ENCODE peak calls at places on chromosomes 7 and 10, in ten cellular contexts. One of them, this sample, is unnamed.

GRCh38 chr10:132223156-132223590 is 36.4 kb downstream of the DPYSL4 start:
- DNase-seq in HCT116: peak
- DNase-seq in HepG2: peak
- DNase-seq in IMR-90: peak
- DNase-seq in foreskin fibroblast: peak
- DNase-seq in bronchial epithelial cell: peak
- DNase-seq in NB4: peak
- DNase-seq in NT2/D1: peak
- DNase-seq in OCI-LY7: peak
- DNase-seq in transverse colon: peak
- DNase-seq in this sample: peak

GRCh38 chr10:133312016-133312768 is 3.5 kb downstream of the ZNF511 start:
- DNase-seq in foreskin fibroblast: no peak
- DNase-seq in HepG2: no peak
- DNase-seq in NB4: no peak
- DNase-seq in OCI-LY7: no peak
- DNase-seq in IMR-90: no peak
- DNase-seq in transverse colon: no peak
- DNase-seq in HCT116: no peak
- DNase-seq in NT2/D1: no peak
- DNase-seq in bronchial epithelial cell: no peak
- DNase-seq in this sample: no peak

GRCh38 chr10:124671486-124672075 is 72.6 kb downstream of the FAM53B start:
- DNase-seq in transverse colon: no peak
- DNase-seq in OCI-LY7: no peak
- DNase-seq in NB4: peak
- DNase-seq in HCT116: peak
- DNase-seq in IMR-90: no peak
- DNase-seq in HepG2: peak
- DNase-seq in bronchial epithelial cell: peak
- DNase-seq in NT2/D1: no peak
- DNase-seq in foreskin fibroblast: peak
- DNase-seq in this sample: no peak

GRCh38 chr7:102063736-102064135 is 222.9 kb upstream of the SH2B2 start:
- DNase-seq in IMR-90: peak
- DNase-seq in bronchial epithelial cell: peak
- DNase-seq in NB4: no peak
- DNase-seq in NT2/D1: peak
- DNase-seq in OCI-LY7: no peak
- DNase-seq in HepG2: no peak
- DNase-seq in HCT116: peak
- DNase-seq in foreskin fibroblast: peak
- DNase-seq in transverse colon: peak
- DNase-seq in this sample: peak

GRCh38 chr7:44936322-44936721 is 42.5 kb downstream of the MYO1G start:
- DNase-seq in OCI-LY7: no peak
- DNase-seq in NB4: peak
- DNase-seq in HCT116: no peak
- DNase-seq in IMR-90: no peak
- DNase-seq in bronchial epithelial cell: no peak
- DNase-seq in NT2/D1: no peak
- DNase-seq in HepG2: no peak
- DNase-seq in foreskin fibroblast: no peak
- DNase-seq in transverse colon: no peak
- DNase-seq in this sample: no peak

GRCh38 chr10:13705526-13706169 is 118.9 kb downstream of the PRPF18 start:
- DNase-seq in HepG2: no peak
- DNase-seq in HCT116: no peak
- DNase-seq in IMR-90: no peak
- DNase-seq in OCI-LY7: no peak
- DNase-seq in transverse colon: no peak
- DNase-seq in bronchial epithelial cell: no peak
- DNase-seq in NT2/D1: no peak
- DNase-seq in foreskin fibroblast: no peak
- DNase-seq in NB4: no peak
- DNase-seq in this sample: no peak

GRCh38 chr10:34570887-34571286 is 244.2 kb downstream of the PARD3 start:
- DNase-seq in transverse colon: no peak
- DNase-seq in bronchial epithelial cell: no peak
- DNase-seq in OCI-LY7: no peak
- DNase-seq in IMR-90: no peak
- DNase-seq in foreskin fibroblast: no peak
- DNase-seq in NT2/D1: no peak
- DNase-seq in NB4: no peak
- DNase-seq in HCT116: no peak
- DNase-seq in HepG2: no peak
- DNase-seq in this sample: no peak

GRCh38 chr10:33199731-33200130 is 134.7 kb downstream of the NRP1 start:
- DNase-seq in bronchial epithelial cell: no peak
- DNase-seq in transverse colon: no peak
- DNase-seq in foreskin fibroblast: peak
- DNase-seq in OCI-LY7: no peak
- DNase-seq in HCT116: no peak
- DNase-seq in HepG2: no peak
- DNase-seq in NB4: no peak
- DNase-seq in NT2/D1: no peak
- DNase-seq in IMR-90: peak
- DNase-seq in this sample: no peak

GRCh38 chr7:24972166-24972477 is 7.9 kb downstream of the OSBPL3 start:
- DNase-seq in HepG2: no peak
- DNase-seq in IMR-90: no peak
- DNase-seq in bronchial epithelial cell: no peak
- DNase-seq in transverse colon: no peak
- DNase-seq in HCT116: no peak
- DNase-seq in OCI-LY7: no peak
- DNase-seq in foreskin fibroblast: no peak
- DNase-seq in NT2/D1: no peak
- DNase-seq in NB4: no peak
- DNase-seq in this sample: no peak
- H3K4me3 ChIP-seq in HepG2: no peak
- H3K4me3 ChIP-seq in IMR-90: no peak
- H3K4me3 ChIP-seq in bronchial epithelial cell: no peak
- H3K4me3 ChIP-seq in transverse colon: no peak
- H3K4me3 ChIP-seq in HCT116: peak
- H3K4me3 ChIP-seq in OCI-LY7: no peak
- H3K4me3 ChIP-seq in foreskin fibroblast: no peak
- H3K4me3 ChIP-seq in NT2/D1: no peak
- H3K4me3 ChIP-seq in NB4: no peak
- H3K4me3 ChIP-seq in this sample: no peak

GRCh38 chr7:33873518-33873917 is 31.8 kb upstream of the BMPER start:
- DNase-seq in HepG2: no peak
- DNase-seq in HCT116: no peak
- DNase-seq in foreskin fibroblast: peak
- DNase-seq in bronchial epithelial cell: no peak
- DNase-seq in transverse colon: no peak
- DNase-seq in NB4: no peak
- DNase-seq in OCI-LY7: no peak
- DNase-seq in IMR-90: no peak
- DNase-seq in NT2/D1: peak
- DNase-seq in this sample: no peak

GRCh38 chr7:33874943-33875342 is 30.4 kb upstream of the BMPER start:
- DNase-seq in HepG2: no peak
- DNase-seq in IMR-90: peak
- DNase-seq in bronchial epithelial cell: no peak
- DNase-seq in OCI-LY7: no peak
- DNase-seq in NT2/D1: no peak
- DNase-seq in NB4: no peak
- DNase-seq in HCT116: no peak
- DNase-seq in foreskin fibroblast: peak
- DNase-seq in transverse colon: no peak
- DNase-seq in this sample: no peak

GRCh38 chr7:33876600-33877274 is 28.6 kb upstream of the BMPER start:
- DNase-seq in NB4: no peak
- DNase-seq in NT2/D1: no peak
- DNase-seq in HepG2: no peak
- DNase-seq in bronchial epithelial cell: no peak
- DNase-seq in HCT116: no peak
- DNase-seq in transverse colon: no peak
- DNase-seq in IMR-90: no peak
- DNase-seq in foreskin fibroblast: peak
- DNase-seq in OCI-LY7: no peak
- DNase-seq in this sample: no peak

GRCh38 chr7:33872870-33873269 is 32.5 kb upstream of the BMPER start:
- DNase-seq in IMR-90: no peak
- DNase-seq in foreskin fibroblast: peak
- DNase-seq in HCT116: no peak
- DNase-seq in HepG2: no peak
- DNase-seq in OCI-LY7: no peak
- DNase-seq in bronchial epithelial cell: no peak
- DNase-seq in NT2/D1: no peak
- DNase-seq in NB4: no peak
- DNase-seq in transverse colon: no peak
- DNase-seq in this sample: no peak

DNA sequence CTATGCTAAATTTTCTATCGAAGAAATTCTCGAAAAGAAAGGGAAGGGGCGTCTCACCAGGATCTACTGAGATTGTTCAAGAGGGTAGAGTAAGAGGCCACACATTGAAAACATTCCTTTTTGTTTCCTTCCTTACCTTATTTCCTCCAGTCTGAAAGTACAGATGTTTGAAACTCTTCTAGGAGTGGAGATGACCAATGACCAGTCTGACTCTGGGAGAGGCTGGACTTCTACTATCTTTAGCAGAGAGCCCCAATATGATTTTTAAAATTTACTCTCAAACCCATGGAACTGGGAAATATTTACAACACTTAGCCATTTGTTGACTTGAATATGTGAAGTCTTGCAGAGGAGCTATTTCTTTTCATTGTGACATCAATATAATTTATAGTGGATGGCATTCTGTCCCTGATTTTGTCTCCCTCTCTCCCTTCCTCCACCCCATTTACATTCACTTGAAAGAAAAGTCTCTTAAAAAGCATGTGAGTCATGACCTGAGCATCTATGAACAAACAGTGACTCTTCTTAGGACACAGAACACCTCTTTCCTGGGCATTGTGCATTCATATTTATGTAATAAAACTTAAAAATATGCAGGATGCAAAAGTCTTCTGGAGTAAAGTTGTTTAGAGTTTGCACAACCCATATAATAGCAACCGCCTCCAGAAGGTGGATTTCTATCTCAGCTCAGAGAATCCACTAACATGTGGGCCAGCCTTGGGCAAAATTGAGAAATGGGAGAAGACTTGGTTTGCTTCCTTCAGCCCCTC is 31.2 kb upstream of the BMPER start:
- DNase-seq in OCI-LY7: no peak
- DNase-seq in NT2/D1: no peak
- DNase-seq in HCT116: no peak
- DNase-seq in IMR-90: peak
- DNase-seq in foreskin fibroblast: peak
- DNase-seq in bronchial epithelial cell: peak
- DNase-seq in transverse colon: no peak
- DNase-seq in NB4: no peak
- DNase-seq in HepG2: no peak
- DNase-seq in this sample: no peak
- H3K4me3 ChIP-seq in OCI-LY7: no peak
- H3K4me3 ChIP-seq in NT2/D1: no peak
- H3K4me3 ChIP-seq in HCT116: no peak
- H3K4me3 ChIP-seq in IMR-90: no peak
- H3K4me3 ChIP-seq in foreskin fibroblast: no peak
- H3K4me3 ChIP-seq in bronchial epithelial cell: no peak
- H3K4me3 ChIP-seq in transverse colon: no peak
- H3K4me3 ChIP-seq in NB4: no peak
- H3K4me3 ChIP-seq in HepG2: no peak
- H3K4me3 ChIP-seq in this sample: no peak

GRCh38 chr10:28808693-28809092 is 131.4 kb downstream of the BAMBI start:
- DNase-seq in transverse colon: no peak
- DNase-seq in bronchial epithelial cell: no peak
- DNase-seq in foreskin fibroblast: no peak
- DNase-seq in NB4: no peak
- DNase-seq in HCT116: no peak
- DNase-seq in HepG2: no peak
- DNase-seq in OCI-LY7: no peak
- DNase-seq in NT2/D1: no peak
- DNase-seq in IMR-90: no peak
- DNase-seq in this sample: no peak

GRCh38 chr10:28806481-28806880 is 129.2 kb downstream of the BAMBI start:
- DNase-seq in foreskin fibroblast: no peak
- DNase-seq in HepG2: no peak
- DNase-seq in OCI-LY7: no peak
- DNase-seq in bronchial epithelial cell: no peak
- DNase-seq in HCT116: no peak
- DNase-seq in NB4: no peak
- DNase-seq in transverse colon: no peak
- DNase-seq in NT2/D1: no peak
- DNase-seq in IMR-90: no peak
- DNase-seq in this sample: no peak

GRCh38 chr10:28806951-28807759 is 129.8 kb downstream of the BAMBI start:
- DNase-seq in OCI-LY7: no peak
- DNase-seq in HCT116: no peak
- DNase-seq in foreskin fibroblast: no peak
- DNase-seq in transverse colon: no peak
- DNase-seq in IMR-90: no peak
- DNase-seq in NB4: no peak
- DNase-seq in NT2/D1: no peak
- DNase-seq in bronchial epithelial cell: no peak
- DNase-seq in HepG2: no peak
- DNase-seq in this sample: no peak

GRCh38 chr10:28810062-28810870 is 132.9 kb downstream of the BAMBI start:
- DNase-seq in foreskin fibroblast: no peak
- DNase-seq in HCT116: no peak
- DNase-seq in OCI-LY7: no peak
- DNase-seq in transverse colon: no peak
- DNase-seq in NT2/D1: no peak
- DNase-seq in NB4: no peak
- DNase-seq in IMR-90: peak
- DNase-seq in bronchial epithelial cell: no peak
- DNase-seq in HepG2: no peak
- DNase-seq in this sample: no peak

DNA sequence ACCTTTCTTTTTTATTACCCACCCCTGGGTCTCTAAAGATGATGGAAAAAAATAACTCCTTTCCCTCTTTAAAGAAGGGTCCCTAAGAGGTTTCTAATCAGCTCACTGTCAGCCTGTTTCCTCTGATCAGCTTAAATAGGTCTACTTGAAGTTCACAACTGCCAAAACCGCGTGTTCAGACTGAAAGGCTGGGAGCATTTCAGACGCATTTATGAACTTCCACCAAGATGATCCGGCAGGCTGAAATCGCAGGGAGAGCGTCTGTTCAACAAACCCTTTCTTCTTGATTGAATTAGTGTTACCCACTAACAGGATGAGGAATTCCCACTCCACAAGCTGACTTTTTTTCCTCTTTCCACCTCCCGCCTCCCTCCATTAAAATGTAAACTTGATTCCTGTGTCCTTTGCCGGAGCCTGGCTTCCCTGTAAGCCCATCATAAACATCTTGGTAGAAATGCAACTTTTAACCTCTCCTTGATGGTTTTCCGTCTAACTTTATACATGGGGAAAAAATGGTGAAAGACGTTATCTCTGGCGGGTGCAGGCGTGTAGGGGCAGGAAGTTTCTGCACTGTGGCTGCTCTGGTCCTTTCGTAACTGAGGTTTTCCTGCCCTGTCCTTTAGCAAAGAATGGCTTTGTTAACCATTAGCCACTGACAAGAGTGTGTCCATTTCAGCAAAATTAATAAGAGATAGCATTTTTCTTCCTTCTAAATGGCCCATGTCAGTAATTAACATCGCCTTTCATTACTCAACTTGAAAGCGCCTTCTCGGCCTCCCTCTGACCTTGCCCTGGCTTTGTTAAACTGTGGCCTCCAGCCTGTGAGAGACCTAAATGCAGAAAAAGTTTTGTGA is 130.7 kb downstream of the BAMBI start:
- DNase-seq in HepG2: peak
- DNase-seq in OCI-LY7: no peak
- DNase-seq in HCT116: no peak
- DNase-seq in foreskin fibroblast: no peak
- DNase-seq in bronchial epithelial cell: peak
- DNase-seq in IMR-90: peak
- DNase-seq in transverse colon: no peak
- DNase-seq in NT2/D1: no peak
- DNase-seq in NB4: no peak
- DNase-seq in this sample: no peak
- H3K4me3 ChIP-seq in HepG2: peak
- H3K4me3 ChIP-seq in OCI-LY7: no peak
- H3K4me3 ChIP-seq in HCT116: no peak
- H3K4me3 ChIP-seq in foreskin fibroblast: no peak
- H3K4me3 ChIP-seq in bronchial epithelial cell: no peak
- H3K4me3 ChIP-seq in IMR-90: no peak
- H3K4me3 ChIP-seq in transverse colon: no peak
- H3K4me3 ChIP-seq in NT2/D1: no peak
- H3K4me3 ChIP-seq in NB4: no peak
- H3K4me3 ChIP-seq in this sample: no peak

DNA sequence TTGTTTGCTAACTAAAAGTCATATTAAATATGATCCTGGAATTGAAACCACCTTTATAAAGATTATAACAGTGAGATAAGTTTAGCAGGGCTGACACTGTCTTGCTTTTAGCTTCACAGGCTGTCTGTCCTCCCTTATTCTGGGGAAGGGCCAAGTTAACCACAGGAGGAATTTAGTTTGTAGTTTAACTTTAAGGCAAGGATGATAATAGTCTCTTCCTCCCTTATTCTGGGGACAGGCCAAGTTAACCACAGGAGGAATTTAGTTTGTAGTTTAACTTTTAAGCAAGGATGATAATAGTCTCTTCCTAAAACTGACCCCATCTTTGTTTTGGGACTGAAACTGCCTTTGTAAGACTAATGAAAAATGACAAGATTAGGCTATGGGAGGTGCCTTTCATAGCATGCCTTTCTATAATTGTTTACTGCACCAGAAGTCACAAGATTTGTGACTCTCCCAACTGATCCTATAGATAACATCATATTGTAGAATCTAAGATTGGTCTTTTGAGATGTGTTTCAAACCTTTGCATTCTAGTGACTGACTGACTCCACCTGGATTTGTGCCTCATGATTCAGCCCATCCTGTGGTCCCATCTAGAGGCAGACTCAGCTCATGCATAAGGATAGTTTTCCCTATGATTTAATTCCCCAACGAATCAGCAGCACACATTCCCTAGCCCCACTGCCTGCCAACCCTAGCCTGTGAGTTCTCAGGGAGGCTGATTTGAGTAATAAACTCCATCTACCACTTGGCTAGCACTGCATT is 212.0 kb downstream of the MAGI2 start:
- DNase-seq in HCT116: no peak
- DNase-seq in NT2/D1: no peak
- DNase-seq in transverse colon: no peak
- DNase-seq in OCI-LY7: no peak
- DNase-seq in foreskin fibroblast: peak
- DNase-seq in bronchial epithelial cell: peak
- DNase-seq in IMR-90: peak
- DNase-seq in HepG2: no peak
- DNase-seq in NB4: no peak
- DNase-seq in this sample: peak
- H3K4me3 ChIP-seq in HCT116: no peak
- H3K4me3 ChIP-seq in NT2/D1: no peak
- H3K4me3 ChIP-seq in transverse colon: no peak
- H3K4me3 ChIP-seq in OCI-LY7: no peak
- H3K4me3 ChIP-seq in foreskin fibroblast: no peak
- H3K4me3 ChIP-seq in bronchial epithelial cell: no peak
- H3K4me3 ChIP-seq in IMR-90: no peak
- H3K4me3 ChIP-seq in HepG2: no peak
- H3K4me3 ChIP-seq in NB4: no peak
- H3K4me3 ChIP-seq in this sample: no peak